ENCODE peak calls at places on chromosomes 4 and X, in seven cellular contexts. X is colonic mucosa, U is neural progenitor cell, Y is SK-N-SH, Z is IMR-90, H is HepG2, M is NT2/D1. W is an unnamed sample. For H3K36me3 and H3K4me1, the result is how much of the 10 kb centered on the place peaks cover.

GRCh38 chrX:79630033-79631009 is 263.2 kb upstream of the ITM2A start:
- DNase-seq in X (no peak), U (no peak), Y (no peak), Z (no peak), H (no peak), M (no peak), W (peak)

GRCh38 chr4:101421393-101421792 is 74.1 kb upstream of the PPP3CA start:
- DNase-seq in X (no peak), U (no peak), Y (no peak), Z (peak), H (no peak), M (no peak), W (no peak)

GRCh38 chr4:122086338-122086737 is 65.8 kb upstream of the BLTP1 start:
- DNase-seq in X (no peak), U (no peak), Y (no peak), Z (peak), H (no peak), M (no peak), W (no peak)

GRCh38 chr4:57116245-57116644 is 6.1 kb upstream of the IGFBP7 start:
- DNase-seq in X (no peak), U (no peak), Y (peak), Z (no peak), H (no peak), M (no peak), W (no peak)

GRCh38 chrX:74061879-74062278 is 242.1 kb upstream of the ZCCHC13 start:
- DNase-seq in X (no peak), U (no peak), Y (no peak), Z (no peak), H (no peak), M (no peak), W (no peak)

GRCh38 chr4:48255130-48255958 is 14.3 kb downstream of the TEC start:
- DNase-seq in X (no peak), U (no peak), Y (no peak), Z (no peak), H (no peak), M (no peak), W (no peak)

GRCh38 chr4:6689506-6689960 is 4.1 kb upstream of the S100P start:
- DNase-seq in X (peak), U (no peak), Y (no peak), Z (no peak), H (peak), M (no peak), W (no peak)

GRCh38 chr4:24042094-24042493 is 152.2 kb upstream of the PPARGC1A start:
- DNase-seq in X (no peak), U (no peak), Y (no peak), Z (peak), H (no peak), M (no peak), W (no peak)

GRCh38 chr4:156763511-156763910 is 208.1 kb downstream of the PDGFC start:
- DNase-seq in X (no peak), U (no peak), Y (peak), Z (peak), H (no peak), M (no peak), W (no peak)

GRCh38 chr4:176163041-176163440 is 32.3 kb downstream of the SPATA4 start:
- DNase-seq in X (no peak), U (no peak), Y (no peak), Z (no peak), H (no peak), M (no peak), W (no peak)

GRCh38 chr4:185276036-185276435 is 66.6 kb downstream of the SNX25 start:
- DNase-seq in X (no peak), U (no peak), Y (no peak), Z (peak), H (no peak), M (no peak), W (no peak)

GRCh38 chr4:71396382-71396781 is 57.6 kb downstream of the SLC4A4 start:
- DNase-seq in X (no peak), U (peak), Y (no peak), Z (peak), H (no peak), M (no peak), W (no peak)

GRCh38 chrX:10111364-10112148 is 45.2 kb upstream of the CLCN4 start:
- DNase-seq in X (no peak), U (no peak), Y (no peak), Z (peak), H (peak), M (no peak), W (peak)

GRCh38 chrX:13620202-13620601 is 32.7 kb upstream of the TCEANC start:
- DNase-seq in X (no peak), U (no peak), Y (no peak), Z (no peak), H (no peak), M (peak), W (no peak)
- H3K9ac ChIP-seq in X (no peak), U (no peak), Y (no peak), Z (no peak), H (no peak), M (no peak), W (no peak)

DNA sequence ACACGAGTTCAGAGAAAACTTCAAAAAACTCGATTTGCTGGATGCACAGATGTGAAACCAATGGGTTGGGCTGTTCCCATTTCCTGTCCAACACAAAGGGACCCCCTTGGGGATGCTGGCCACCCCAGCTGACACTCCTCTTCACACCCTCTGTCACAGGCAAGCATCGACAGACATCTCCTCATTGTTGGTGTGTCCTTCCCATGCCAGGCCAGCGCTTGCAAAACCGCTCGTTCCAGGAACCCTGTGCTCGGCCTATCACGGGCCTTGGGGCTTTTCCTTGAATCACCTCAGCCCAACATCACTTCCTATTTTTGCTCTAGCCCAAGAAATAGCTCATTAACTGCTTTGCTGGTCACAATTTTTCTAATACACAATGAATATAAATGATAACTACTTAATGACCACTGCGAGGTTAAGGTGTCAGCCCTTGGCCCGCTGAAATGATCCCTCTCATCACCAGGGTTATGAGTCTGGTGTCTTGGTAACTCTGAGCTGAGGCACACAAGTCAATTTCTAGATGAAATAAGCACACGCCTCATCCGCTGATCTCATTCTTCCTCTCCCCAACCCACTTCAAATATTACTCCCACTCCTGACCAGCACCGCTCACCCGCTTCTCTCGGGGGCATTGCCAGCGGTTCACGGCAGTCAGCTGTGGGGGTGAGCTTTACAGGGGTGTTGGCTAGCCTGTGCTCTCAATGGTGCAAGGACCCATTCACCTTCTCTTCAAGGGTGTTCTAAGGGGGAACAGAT is 32.3 kb downstream of the BCOR start:
- DNase-seq in X (no peak), U (no peak), Y (no peak), Z (no peak), H (no peak), M (no peak), W (no peak)
- H3K36me3 ChIP-seq in X (under half), U (under half), Y (under half), Z (under half), H (half or more), M (half or more), W (under half)

GRCh38 chrX:124033821-124034220 is 72.3 kb downstream of the STAG2 start:
- DNase-seq in X (no peak), U (no peak), Y (no peak), Z (peak), H (no peak), M (no peak), W (no peak)
- H3K4me1 ChIP-seq in X (under half), U (under half), Y (under half), Z (under half), H (under half), M (under half), W (under half)

GRCh38 chr4:98710831-98711230 is 52.4 kb upstream of the TSPAN5 start:
- DNase-seq in X (no peak), U (no peak), Y (no peak), Z (no peak), H (no peak), M (no peak), W (no peak)

GRCh38 chr4:98706935-98707334 is 48.5 kb upstream of the TSPAN5 start:
- DNase-seq in X (no peak), U (no peak), Y (no peak), Z (no peak), H (no peak), M (no peak), W (no peak)

GRCh38 chr4:98706200-98706813 is 47.9 kb upstream of the TSPAN5 start:
- DNase-seq in X (no peak), U (no peak), Y (no peak), Z (no peak), H (no peak), M (no peak), W (no peak)

GRCh38 chr4:98712607-98713006 is 54.2 kb upstream of the TSPAN5 start:
- DNase-seq in X (no peak), U (no peak), Y (no peak), Z (no peak), H (no peak), M (no peak), W (no peak)

GRCh38 chr4:98711526-98711925 is 53.1 kb upstream of the TSPAN5 start:
- DNase-seq in X (no peak), U (no peak), Y (no peak), Z (no peak), H (no peak), M (no peak), W (no peak)
- H3K9ac ChIP-seq in X (no peak), U (no peak), Y (no peak), Z (no peak), H (no peak), M (no peak), W (no peak)

GRCh38 chr4:1821679-1822567 is 28.8 kb downstream of the FGFR3 start:
- DNase-seq in X (no peak), U (no peak), Y (no peak), Z (no peak), H (no peak), M (no peak), W (no peak)
- H3K36me3 ChIP-seq in X (under half), U (under half), Y (half or more), Z (half or more), H (half or more), M (half or more), W (under half)

GRCh38 chr4:152953514-152953913 is 17.4 kb downstream of the FHDC1 start:
- DNase-seq in X (no peak), U (no peak), Y (no peak), Z (no peak), H (no peak), M (no peak), W (no peak)
- H3K4me1 ChIP-seq in X (under half), U (under half), Y (under half), Z (under half), H (under half), M (under half), W (under half)

DNA sequence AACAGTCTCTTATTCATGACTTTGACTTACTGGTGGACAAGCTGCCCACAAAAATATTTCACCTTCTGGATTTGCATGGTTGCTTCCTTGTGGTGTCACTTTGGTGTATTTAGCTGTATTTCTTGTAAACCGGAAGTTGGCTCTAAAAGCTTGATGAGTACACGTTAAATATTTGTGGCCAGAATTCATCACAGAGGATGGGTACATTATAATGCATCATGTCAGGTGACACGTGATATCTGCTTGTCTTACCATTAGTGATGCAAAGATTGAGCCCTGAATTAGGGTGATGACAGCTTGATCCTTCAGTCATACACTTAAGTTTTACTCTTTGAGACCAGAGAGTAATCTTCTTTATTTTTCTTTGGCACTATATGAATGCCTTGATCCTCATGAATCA is 188.3 kb upstream of the RPS6KA3 start:
- DNase-seq in X (no peak), U (no peak), Y (no peak), Z (no peak), H (no peak), M (no peak), W (no peak)
- H3K9ac ChIP-seq in X (no peak), U (no peak), Y (no peak), Z (no peak), H (no peak), M (no peak), W (no peak)

GRCh38 chr4:2820216-2820982 is 23.2 kb upstream of the ADD1 start:
- DNase-seq in X (no peak), U (no peak), Y (no peak), Z (no peak), H (no peak), M (no peak), W (no peak)
- H3K36me3 ChIP-seq in X (under half), U (under half), Y (under half), Z (under half), H (under half), M (half or more), W (under half)

GRCh38 chrX:24692305-24692704 is 1.4 kb upstream of the POLA1 start:
- DNase-seq in X (no peak), U (peak), Y (no peak), Z (no peak), H (no peak), M (no peak), W (no peak)
- H3K4me1 ChIP-seq in X (under half), U (under half), Y (under half), Z (under half), H (under half), M (under half), W (under half)

GRCh38 chrX:65034292-65034640 is 58.0 kb upstream of the ZC4H2 start:
- DNase-seq in X (no peak), U (peak), Y (peak), Z (no peak), H (no peak), M (no peak), W (no peak)
- H3K9ac ChIP-seq in X (no peak), U (no peak), Y (no peak), Z (peak), H (peak), M (peak), W (peak)